ENCODE peak calls at places on chromosome 22, in five cellular contexts. P, B, V, X and R are unnamed samples.

GRCh38 chr22:47210686-47211085 is 448.2 kb downstream of the TBC1D22A start:
- DNase-seq in V (no peak), X (no peak), B (no peak), P (no peak), R (no peak)

GRCh38 chr22:38735126-38735464 is 20.7 kb downstream of the SUN2 start:
- DNase-seq in P (no peak), V (no peak), X (no peak), B (no peak), R (no peak)

GRCh38 chr22:25392584-25392983 is 171.9 kb upstream of the GRK3 start:
- DNase-seq in B (no peak), V (no peak), X (no peak), P (no peak), R (no peak)

GRCh38 chr22:22556995-22557925 is 1.8 kb downstream of the PRAME start:
- DNase-seq in X (no peak), P (no peak), B (no peak), V (no peak), R (no peak)

GRCh38 chr22:37340331-37341262 is 58.3 kb downstream of the CYTH4 start:
- DNase-seq in X (no peak), P (no peak), V (no peak), B (no peak), R (no peak)

GRCh38 chr22:39469326-39469680 is 12.5 kb downstream of the MGAT3 start:
- DNase-seq in V (no peak), B (no peak), P (no peak), X (no peak), R (no peak)

GRCh38 chr22:28921585-28921879 is 38.2 kb downstream of the ZNRF3 start:
- DNase-seq in X (no peak), P (no peak), V (no peak), B (no peak), R (no peak)

GRCh38 chr22:39134366-39135091 is 18.0 kb downstream of the CBX7 start:
- DNase-seq in P (no peak), V (no peak), X (no peak), B (no peak), R (no peak)

GRCh38 chr22:18115844-18116480 is 5.4 kb downstream of the TUBA8 start:
- DNase-seq in V (no peak), X (no peak), P (no peak), B (no peak), R (no peak)

GRCh38 chr22:46350646-46351045 is 15.1 kb downstream of the TRMU start:
- DNase-seq in V (no peak), X (no peak), B (no peak), P (no peak), R (no peak)

GRCh38 chr22:46353483-46354105 is 18.1 kb downstream of the TRMU start:
- DNase-seq in P (no peak), V (no peak), X (no peak), B (no peak), R (no peak)

GRCh38 chr22:28958611-28959010 is 75.2 kb downstream of the ZNRF3 start:
- DNase-seq in P (no peak), B (peak), X (no peak), V (peak), R (no peak)

GRCh38 chr22:45242778-45243191 is 2.1 kb upstream of the KIAA0930 start:
- DNase-seq in B (no peak), P (no peak), X (no peak), V (no peak), R (no peak)

GRCh38 chr22:37431811-37432707 is 4.8 kb upstream of the ELFN2 start:
- DNase-seq in X (peak), V (peak), B (peak), P (peak), R (peak)

GRCh38 chr22:41589601-41590365 is at the start of gene PMM1:
- DNase-seq in V (peak), B (peak), X (peak), P (peak), R (peak)

GRCh38 chr22:17781319-17782031 is 7.2 kb upstream of the BID start:
- DNase-seq in P (peak), X (no peak), V (peak), B (peak), R (peak)

GRCh38 chr22:40819741-40820140 is 595 bp upstream of the SLC25A17 start:
- DNase-seq in V (no peak), P (peak), X (no peak), B (no peak), R (no peak)

GRCh38 chr22:31625661-31626426 is 36.2 kb downstream of the PISD start:
- DNase-seq in V (no peak), P (no peak), X (no peak), B (peak), R (no peak)

GRCh38 chr22:30457964-30458363 is 13.9 kb downstream of the SEC14L3 start:
- DNase-seq in X (no peak), P (peak), V (no peak), B (no peak), R (no peak)

GRCh38 chr22:46909237-46910030 is 147.0 kb downstream of the TBC1D22A start:
- DNase-seq in B (no peak), P (no peak), X (no peak), V (no peak), R (no peak)

GRCh38 chr22:42381152-42381551 is 51.1 kb downstream of the NFAM1 start:
- DNase-seq in X (no peak), V (no peak), B (no peak), P (no peak), R (no peak)

GRCh38 chr22:49638788-49639187 is 188.9 kb downstream of the BRD1 start:
- DNase-seq in X (no peak), B (peak), P (no peak), V (no peak), R (no peak)

GRCh38 chr22:16819249-16819648 is 6.0 kb downstream of the XKR3 start:
- DNase-seq in X (no peak), V (no peak), P (no peak), B (no peak), R (no peak)

GRCh38 chr22:32340437-32340836 is 17.2 kb upstream of the RFPL3 start:
- DNase-seq in X (no peak), P (no peak), B (no peak), V (no peak), R (no peak)

GRCh38 chr22:25419247-25420113 is 145.0 kb upstream of the GRK3 start:
- DNase-seq in P (no peak), B (no peak), V (no peak), X (no peak), R (no peak)

GRCh38 chr22:50283821-50284220 is 13.6 kb upstream of the MAPK11 start:
- DNase-seq in V (no peak), B (no peak), P (no peak), X (no peak), R (no peak)

GRCh38 chr22:24685804-24686203 is 82.8 kb downstream of the GGT1 start:
- DNase-seq in B (no peak), X (no peak), P (no peak), V (no peak), R (no peak)